ENCODE peak calls at places on chromosomes 1 and 21, in seven cellular contexts. P, J, H, X, O, A and Y are unnamed samples.

GRCh38 chr1:119814288-119814687 is 3.0 kb upstream of the REG4 start:
- DNase-seq in H (no peak), O (no peak), J (no peak), X (no peak), P (no peak), A (no peak), Y (no peak)

GRCh38 chr1:155080250-155081228 is 1.9 kb downstream of the EFNA3 start:
- DNase-seq in A (no peak), O (peak), P (no peak), J (peak), H (no peak), X (no peak), Y (no peak)

GRCh38 chr1:116987256-116987555 is 14.4 kb upstream of the CD101 start:
- DNase-seq in O (no peak), J (no peak), X (no peak), P (no peak), H (peak), A (no peak), Y (peak)

GRCh38 chr1:48674641-48675040 is 102.0 kb downstream of the BEND5 start:
- DNase-seq in O (no peak), A (no peak), P (no peak), X (no peak), J (peak), H (no peak), Y (no peak)

GRCh38 chr1:182955596-182956588 is 2.9 kb upstream of the SHCBP1L start:
- DNase-seq in H (no peak), J (no peak), O (no peak), A (no peak), X (no peak), P (no peak), Y (no peak)

GRCh38 chr1:226945106-226945857 is 5.2 kb downstream of the COQ8A start:
- DNase-seq in O (no peak), H (no peak), P (peak), A (no peak), J (peak), X (no peak), Y (no peak)

GRCh38 chr1:9907441-9907840 is 2.6 kb downstream of the CTNNBIP1 start:
- DNase-seq in O (no peak), A (no peak), X (no peak), P (no peak), H (no peak), J (no peak), Y (no peak)

GRCh38 chr1:33517596-33518250 is 45.3 kb downstream of the ZSCAN20 start:
- DNase-seq in A (no peak), X (no peak), H (no peak), J (no peak), P (no peak), O (no peak), Y (no peak)

GRCh38 chr1:25750923-25751605 is 48.9 kb upstream of the SELENON start:
- DNase-seq in A (no peak), X (no peak), H (no peak), O (no peak), P (no peak), J (no peak), Y (no peak)

DNA sequence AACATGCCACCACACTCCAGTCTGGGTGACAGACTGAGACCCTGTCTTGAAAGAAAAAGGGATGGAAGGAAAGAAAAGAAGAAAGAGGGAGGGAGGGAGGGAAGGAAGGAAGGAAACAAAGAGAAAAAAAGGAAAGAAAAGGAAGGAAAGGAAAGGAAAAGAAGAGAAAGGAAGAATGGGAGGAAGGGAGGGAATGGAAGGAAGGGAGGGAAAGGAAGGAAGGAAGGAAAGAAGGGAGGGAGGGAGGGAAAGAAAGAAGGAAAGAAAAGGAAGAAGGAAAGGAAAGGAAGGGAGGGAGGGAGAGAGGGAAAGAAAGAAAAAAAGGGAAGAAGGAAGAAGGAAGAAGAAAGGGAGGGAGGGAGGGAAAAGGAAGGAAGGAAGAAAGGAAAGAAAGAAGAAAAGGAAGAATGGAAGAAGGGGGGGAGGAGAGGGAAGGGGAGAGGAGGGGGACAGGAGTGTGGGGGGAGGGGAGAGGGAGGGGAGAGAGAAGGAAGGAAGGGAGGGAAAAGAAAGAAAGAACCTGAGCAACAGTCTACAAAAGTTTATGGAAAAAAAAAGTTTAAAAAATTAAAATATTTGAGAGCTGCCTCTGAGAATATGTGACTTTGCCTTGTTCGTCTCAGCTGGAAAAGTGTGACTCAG is 5.1 kb upstream of the PPP1R15B start:
- DNase-seq in O (no peak), X (no peak), P (no peak), A (no peak), H (no peak), J (no peak), Y (no peak)
- H3K4me3 ChIP-seq in O (no peak), X (no peak), P (no peak), A (no peak), H (no peak), J (no peak), Y (no peak)

GRCh38 chr1:167520711-167521206 is 2.4 kb upstream of the CD247 start:
- DNase-seq in J (peak), X (no peak), H (no peak), P (no peak), O (peak), A (no peak), Y (no peak)

GRCh38 chr1:167517535-167518330 is 596 bp downstream of the CD247 start:
- DNase-seq in X (no peak), J (no peak), H (peak), P (peak), O (no peak), A (no peak), Y (peak)

GRCh38 chr1:167524651-167525050 is 6.3 kb upstream of the CD247 start:
- DNase-seq in X (no peak), A (no peak), P (no peak), J (no peak), O (no peak), H (no peak), Y (no peak)

GRCh38 chr1:167518331-167518700 is at the start of gene CD247:
- DNase-seq in P (no peak), X (no peak), O (peak), J (no peak), A (no peak), H (peak), Y (peak)

DNA sequence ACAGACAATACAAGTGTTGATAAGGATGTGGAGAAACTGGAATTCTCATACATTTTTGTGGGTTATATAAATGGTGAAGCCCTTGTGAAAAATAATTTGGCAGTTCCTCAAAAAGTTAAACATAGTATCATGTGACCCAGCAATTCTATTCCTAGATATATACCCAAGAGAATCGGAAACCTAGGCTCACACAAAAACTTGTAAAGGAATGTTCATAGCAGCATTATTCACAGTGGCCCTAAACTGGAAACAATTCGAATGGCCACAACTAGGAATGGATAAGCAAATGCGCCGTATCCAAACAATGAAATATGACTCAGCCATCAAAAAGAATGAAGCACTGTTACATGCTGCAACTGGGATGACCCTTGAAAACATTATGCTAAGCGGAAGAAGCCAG is 3.9 kb upstream of the CD247 start:
- DNase-seq in H (no peak), O (no peak), X (no peak), A (no peak), J (no peak), P (no peak), Y (no peak)
- H3K4me3 ChIP-seq in H (no peak), O (no peak), X (no peak), A (no peak), J (no peak), P (no peak), Y (no peak)

GRCh38 chr21:20789696-20790095 is 208.5 kb upstream of the NCAM2 start:
- DNase-seq in P (no peak), H (no peak), A (no peak), O (no peak), X (no peak), J (no peak), Y (no peak)

GRCh38 chr21:20790113-20790512 is 208.1 kb upstream of the NCAM2 start:
- DNase-seq in A (no peak), J (peak), H (no peak), O (no peak), P (no peak), X (no peak), Y (no peak)
- H3K4me3 ChIP-seq in A (no peak), J (no peak), H (no peak), O (no peak), P (no peak), X (no peak), Y (no peak)

DNA sequence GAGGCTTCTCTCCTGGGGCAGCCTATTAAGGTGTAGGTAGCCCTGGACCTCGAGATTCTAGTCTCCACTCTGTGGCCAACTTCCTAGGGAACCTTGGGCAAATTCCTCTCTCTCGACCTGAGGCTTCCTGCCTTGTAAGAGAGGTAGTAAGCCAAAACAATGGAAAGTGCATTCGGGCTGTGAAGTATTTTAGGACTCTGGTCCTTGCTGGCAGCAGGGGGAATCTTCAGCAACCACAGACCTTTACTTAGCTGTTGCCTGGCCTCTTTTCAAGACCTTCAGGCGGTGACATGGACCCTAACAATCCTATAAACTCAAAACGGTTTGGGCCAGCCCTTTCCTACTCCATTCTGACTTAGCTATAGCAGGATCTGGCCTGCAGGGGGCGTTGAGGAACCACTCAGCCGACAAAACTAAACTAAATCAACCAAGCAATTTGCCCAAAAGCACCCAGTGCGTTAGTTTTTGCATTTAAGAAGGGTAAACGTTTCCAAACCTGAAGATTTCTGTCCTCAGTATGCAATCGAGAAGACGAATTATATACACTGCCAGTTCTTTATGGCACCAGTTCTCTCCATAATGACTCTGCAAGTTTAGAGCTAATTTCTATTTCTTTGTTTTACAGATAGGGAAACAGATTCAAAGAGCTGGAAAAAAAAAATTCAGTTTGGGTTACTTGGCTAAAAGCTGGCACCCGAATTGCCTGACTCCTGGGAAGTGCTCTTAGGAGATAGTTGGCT is 10.9 kb upstream of the SESN2 start:
- DNase-seq in O (peak), A (peak), X (peak), P (peak), J (peak), H (peak), Y (peak)
- H3K4me3 ChIP-seq in O (peak), A (no peak), X (no peak), P (peak), J (no peak), H (peak), Y (peak)

GRCh38 chr1:181789395-181789794 is 272.1 kb downstream of the ZNF648 start:
- DNase-seq in J (no peak), O (no peak), X (no peak), P (no peak), A (no peak), H (no peak), Y (no peak)

GRCh38 chr1:181798191-181798926 is 263.2 kb downstream of the ZNF648 start:
- DNase-seq in P (no peak), X (no peak), A (no peak), J (no peak), H (no peak), O (no peak), Y (no peak)

GRCh38 chr1:181791721-181792120 is 269.8 kb downstream of the ZNF648 start:
- DNase-seq in H (no peak), O (no peak), A (no peak), X (no peak), J (no peak), P (no peak), Y (no peak)

DNA sequence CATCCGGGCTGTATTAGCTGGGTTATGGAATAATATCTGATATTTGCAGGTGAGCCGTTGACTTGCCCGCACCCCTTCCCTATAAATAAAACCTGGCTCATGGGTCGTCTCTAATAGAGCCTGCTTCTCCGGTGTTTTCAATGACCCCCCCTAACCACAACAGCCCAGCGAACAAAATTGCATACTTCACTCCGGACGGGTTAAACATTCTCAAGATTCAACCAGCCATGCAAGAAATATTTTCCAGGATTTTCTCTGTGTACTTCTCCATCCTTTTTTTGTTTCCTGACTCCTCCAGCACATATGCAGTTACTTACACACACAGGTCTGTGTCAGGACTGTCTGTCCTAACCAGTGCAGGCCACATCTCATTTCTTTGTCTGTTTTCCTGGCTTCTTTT is 267.7 kb downstream of the ZNF648 start:
- DNase-seq in X (no peak), P (no peak), A (no peak), O (no peak), J (no peak), H (no peak), Y (no peak)
- H3K4me3 ChIP-seq in X (no peak), P (no peak), A (no peak), O (no peak), J (no peak), H (no peak), Y (no peak)

GRCh38 chr1:246506440-246506784 is 667 bp downstream of the SMYD3 start:
- DNase-seq in H (no peak), J (peak), A (no peak), P (no peak), O (peak), X (no peak), Y (no peak)
- H3K4me3 ChIP-seq in H (peak), J (peak), A (peak), P (peak), O (peak), X (peak), Y (peak)

GRCh38 chr1:166089804-166090203 is 77.0 kb downstream of the FAM78B start:
- DNase-seq in J (peak), H (no peak), O (no peak), A (no peak), X (no peak), P (no peak), Y (no peak)

GRCh38 chr1:166090244-166090643 is 76.6 kb downstream of the FAM78B start:
- DNase-seq in X (no peak), H (no peak), J (no peak), A (no peak), P (no peak), O (no peak), Y (no peak)

GRCh38 chr1:166088572-166088955 is 78.2 kb downstream of the FAM78B start:
- DNase-seq in X (no peak), O (no peak), A (no peak), P (no peak), H (no peak), J (no peak), Y (no peak)

GRCh38 chr1:166086113-166086908 is 80.5 kb downstream of the FAM78B start:
- DNase-seq in X (no peak), O (no peak), A (no peak), H (no peak), J (peak), P (no peak), Y (no peak)

DNA sequence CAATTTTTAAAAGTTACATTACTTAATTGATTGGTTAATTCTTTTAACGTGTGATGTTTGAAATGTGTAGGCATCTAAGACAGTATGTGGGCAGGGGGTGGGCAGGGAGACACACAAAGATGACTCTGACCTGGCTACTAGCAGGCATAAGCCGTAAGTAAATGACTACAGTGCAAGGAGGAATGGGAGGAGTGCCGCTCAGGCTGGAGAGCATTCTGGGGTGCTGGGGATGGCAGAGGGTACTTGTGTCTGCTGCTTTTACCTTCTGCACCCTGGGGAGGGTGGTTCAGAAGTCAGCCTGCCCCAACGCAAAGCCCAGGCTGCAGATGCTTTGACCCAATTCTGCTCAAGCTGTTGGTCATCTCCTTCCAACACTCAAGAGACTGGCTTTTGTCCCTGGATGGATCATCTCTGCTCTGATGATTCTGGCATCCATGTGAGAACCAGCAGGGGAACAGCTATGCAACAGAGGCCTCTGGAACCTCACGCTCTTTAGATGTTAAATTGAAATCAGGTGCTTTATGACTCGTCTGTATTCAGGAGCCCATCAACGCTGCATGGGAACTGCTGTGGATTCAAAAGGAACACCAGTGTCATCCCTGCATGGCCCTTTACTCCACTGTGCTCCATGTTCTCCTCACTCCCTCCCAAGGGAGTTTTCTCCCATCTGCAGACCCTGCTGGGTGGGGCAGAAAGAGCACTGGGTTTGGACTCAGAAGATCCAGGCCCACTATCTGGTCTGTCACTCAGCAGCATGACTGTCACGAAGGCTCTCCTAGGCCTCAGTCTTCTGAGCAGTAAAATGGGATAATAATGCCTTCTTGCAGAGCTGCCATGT is 78.8 kb downstream of the FAM78B start:
- DNase-seq in J (no peak), P (no peak), H (no peak), O (no peak), X (no peak), A (no peak), Y (no peak)
- H3K4me3 ChIP-seq in J (no peak), P (no peak), H (no peak), O (no peak), X (no peak), A (no peak), Y (no peak)

DNA sequence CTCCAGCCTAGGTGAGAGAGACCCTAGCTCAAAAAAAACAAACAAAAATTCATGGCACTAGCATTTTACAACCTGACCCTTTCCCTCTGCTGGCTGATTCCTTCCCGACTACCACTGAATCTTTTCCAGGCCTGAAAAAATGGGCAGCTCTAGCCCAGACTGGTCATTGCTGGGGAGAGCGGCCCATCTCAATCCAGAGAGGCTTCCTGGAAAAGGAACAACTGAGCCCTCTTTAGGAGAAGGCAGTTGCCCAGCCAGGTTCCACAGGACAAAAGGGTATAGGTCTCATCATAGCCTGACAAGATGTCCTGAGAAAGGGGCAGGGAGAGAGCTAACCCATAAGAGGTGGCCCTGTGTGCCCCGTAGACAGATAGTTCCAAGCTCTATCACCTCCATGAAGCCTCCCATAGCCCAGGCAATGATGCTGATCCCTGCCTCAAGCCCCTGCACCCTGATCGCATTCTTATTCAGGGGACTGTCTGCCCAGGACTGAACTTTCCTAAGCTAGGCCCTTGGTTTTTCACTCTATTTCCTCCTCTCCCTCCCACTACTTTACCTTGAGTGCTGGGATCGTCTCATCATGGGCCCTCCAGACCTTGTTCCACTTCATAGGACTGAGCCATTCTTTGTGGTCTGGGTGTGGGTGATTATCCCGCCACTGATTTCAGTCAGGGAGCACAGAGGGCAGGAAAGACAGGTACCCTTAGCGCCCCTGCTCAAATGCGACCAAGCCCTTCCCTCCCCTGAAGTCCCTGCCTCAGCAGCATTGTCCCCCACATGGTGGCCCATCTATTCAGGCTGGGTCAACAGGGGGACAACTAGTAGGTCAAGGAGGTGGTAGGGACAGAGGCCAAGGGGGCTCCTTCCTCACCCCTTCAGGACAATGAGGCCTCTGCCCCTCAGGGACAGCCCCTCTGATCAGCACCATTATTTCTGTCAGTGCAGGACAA is 18.2 kb downstream of the RHBG start:
- DNase-seq in O (no peak), H (no peak), J (no peak), A (no peak), P (no peak), X (no peak), Y (no peak)
- H3K4me3 ChIP-seq in O (no peak), H (no peak), J (no peak), A (no peak), P (no peak), X (no peak), Y (no peak)

GRCh38 chr1:197200468-197200899 is 54.0 kb upstream of the ASPM start:
- DNase-seq in H (no peak), A (no peak), X (no peak), O (peak), J (no peak), P (no peak), Y (peak)

GRCh38 chr1:197197430-197197997 is 51.0 kb upstream of the ASPM start:
- DNase-seq in A (no peak), H (no peak), J (no peak), O (no peak), X (no peak), P (no peak), Y (no peak)

GRCh38 chr1:197198911-197199310 is 52.4 kb upstream of the ASPM start:
- DNase-seq in X (no peak), H (no peak), A (no peak), P (no peak), O (no peak), J (no peak), Y (no peak)

GRCh38 chr1:197198333-197198732 is 51.9 kb upstream of the ASPM start:
- DNase-seq in J (no peak), H (no peak), P (no peak), A (no peak), O (no peak), X (no peak), Y (no peak)

GRCh38 chr1:197199923-197200467 is 53.5 kb upstream of the ASPM start:
- DNase-seq in O (peak), X (no peak), J (peak), P (no peak), A (no peak), H (no peak), Y (no peak)
- H3K4me3 ChIP-seq in O (peak), X (no peak), J (no peak), P (peak), A (peak), H (peak), Y (peak)